ENCODE peak calls at places on chromosomes 3 and 15, in eight cellular contexts. S is uterus, P is Calu3, W is right atrium auricular region, G is fibroblast of lung, H is WTC11, K is Peyer's patch, O is heart left ventricle. F is an unnamed sample.

GRCh38 chr3:78951546-78951945 is 816.3 kb downstream of the ROBO1 start:
- DNase-seq in S (no peak), P (no peak), W (no peak), G (peak; percentile 91), H (no peak), K (no peak), O (no peak), F (no peak)

GRCh38 chr15:33963831-33964664 is 4.2 kb upstream of the CHRM5 start:
- DNase-seq in S (no peak), P (no peak), W (no peak), G (peak; percentile 56), H (no peak), K (no peak), O (no peak), F (no peak)

GRCh38 chr3:101340591-101340990 is 20.2 kb upstream of the IMPG2 start:
- DNase-seq in S (no peak), P (no peak), W (no peak), G (no peak), H (no peak), K (no peak), O (no peak), F (no peak)

GRCh38 chr15:58987036-58987435 is 427 bp upstream of the RNF111 start:
- DNase-seq in S (no peak), P (no peak), W (no peak), G (no peak), H (no peak), K (no peak), O (no peak), F (no peak)

GRCh38 chr3:172622916-172623700 is 87.8 kb downstream of the NCEH1 start:
- DNase-seq in S (peak; percentile 35), P (peak; percentile 74), W (no peak), G (peak; percentile 58), H (no peak), K (peak; percentile 70), O (no peak), F (no peak)

GRCh38 chr15:58381696-58382095 is 50.1 kb upstream of the LIPC start:
- DNase-seq in S (no peak), P (no peak), W (no peak), G (no peak), H (no peak), K (no peak), O (no peak), F (no peak)

GRCh38 chr3:52301042-52301441 is 13.4 kb downstream of the GLYCTK start:
- DNase-seq in S (no peak), P (no peak), W (no peak), G (no peak), H (no peak), K (no peak), O (no peak), F (no peak)

GRCh38 chr15:71572452-71573053 is 237.8 kb upstream of the NR2E3 start:
- DNase-seq in S (peak; percentile 40), P (peak; percentile 24), W (no peak), G (peak; percentile 23), H (peak; percentile 46), K (no peak), O (no peak), F (no peak)

GRCh38 chr3:139312959-139313358 is 30.9 kb upstream of the MRPS22 start:
- DNase-seq in S (no peak), P (no peak), W (no peak), G (no peak), H (no peak), K (no peak), O (no peak), F (no peak)

GRCh38 chr3:194270627-194271458 is 80.3 kb downstream of the CPN2 start:
- DNase-seq in S (peak; percentile 78), P (peak; percentile 71), W (peak; percentile 92), G (peak; percentile 71), H (peak; percentile 24), K (peak; percentile 61), O (peak; percentile 89), F (peak; percentile 92)

GRCh38 chr3:152574461-152575079 is 260.4 kb upstream of the P2RY1 start:
- DNase-seq in S (peak; percentile 63), P (peak; percentile 60), W (peak; percentile 69), G (peak; percentile 75), H (peak; percentile 47), K (peak; percentile 71), O (peak; percentile 51), F (no peak)

GRCh38 chr3:62119139-62119538 is 254.2 kb downstream of the FEZF2 start:
- DNase-seq in S (no peak), P (no peak), W (peak; percentile 83), G (no peak), H (no peak), K (no peak), O (no peak), F (peak; percentile 80)

GRCh38 chr15:68330911-68331310 is 53.4 kb downstream of the FEM1B start:
- DNase-seq in S (no peak), P (no peak), W (no peak), G (no peak), H (no peak), K (no peak), O (no peak), F (no peak)

GRCh38 chr15:80396094-80396493 is 8.1 kb upstream of the ARNT2 start:
- DNase-seq in S (no peak), P (no peak), W (no peak), G (no peak), H (no peak), K (no peak), O (no peak), F (no peak)

GRCh38 chr15:71424765-71425164 is 309.5 kb downstream of the THSD4 start:
- DNase-seq in S (no peak), P (no peak), W (no peak), G (peak; percentile 59), H (no peak), K (no peak), O (no peak), F (no peak)

GRCh38 chr3:162368377-162368776 is 871.8 kb downstream of the OTOL1 start:
- DNase-seq in S (no peak), P (no peak), W (no peak), G (peak; percentile 55), H (no peak), K (no peak), O (no peak), F (no peak)

GRCh38 chr3:24401811-24402185 is 92.9 kb downstream of the THRB start:
- DNase-seq in S (no peak), P (no peak), W (no peak), G (no peak), H (no peak), K (peak; percentile 47), O (no peak), F (no peak)

GRCh38 chr3:179410317-179410716 is 41.0 kb downstream of the GNB4 start:
- DNase-seq in S (no peak), P (no peak), W (no peak), G (no peak), H (no peak), K (no peak), O (no peak), F (no peak)
- TF ChIP-seq CTCF in S (no peak), P (no peak), W (no peak), G (no peak), H (no peak), K (no peak), O (no peak), F (no peak)

DNA sequence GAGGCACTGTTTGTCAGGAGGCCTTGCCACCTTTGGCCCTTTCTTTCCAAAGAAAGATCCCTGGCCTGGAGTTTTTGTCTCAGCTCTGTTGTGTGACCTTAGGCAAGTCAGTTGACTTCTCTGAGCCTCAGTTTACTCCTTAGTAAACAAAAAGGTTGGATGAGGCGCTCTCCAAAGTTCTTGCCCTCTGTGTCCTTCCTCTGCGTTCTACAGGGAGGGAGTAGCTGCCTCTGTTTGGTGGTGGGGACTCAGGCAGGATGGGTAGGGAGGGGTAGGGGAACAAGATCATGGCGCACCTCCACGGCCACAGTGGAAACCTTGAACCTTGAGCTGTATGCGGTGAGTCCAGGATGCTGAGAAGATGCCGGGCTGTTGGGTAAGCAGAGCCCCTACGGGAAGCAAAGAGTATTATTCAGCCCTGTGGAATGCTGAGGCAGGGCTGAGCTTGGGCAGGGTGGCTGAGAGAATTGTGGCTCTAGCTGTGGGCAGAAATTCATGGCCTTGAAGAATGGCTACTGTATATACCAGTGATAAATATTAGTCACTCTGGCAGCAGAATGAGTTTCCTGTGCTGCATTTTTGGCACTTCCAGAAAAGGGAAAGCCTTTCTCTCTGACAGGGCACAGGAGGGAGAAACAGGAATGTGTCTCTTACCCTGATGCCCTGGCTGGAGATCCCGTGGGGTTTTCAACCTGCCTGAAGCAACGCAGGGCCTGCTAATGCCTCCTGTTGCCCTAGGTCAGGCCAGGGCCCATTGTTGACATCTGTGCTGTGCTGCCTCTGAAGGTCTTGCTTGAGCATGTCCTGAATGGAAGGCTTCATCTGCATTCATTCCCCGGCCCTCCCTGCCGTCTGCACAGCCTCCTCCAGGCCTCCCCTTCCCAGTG is 39.9 kb downstream of the SMAD3 start:
- DNase-seq in S (peak; percentile 69), P (peak; percentile 88), W (peak; percentile 84), G (peak; percentile 98), H (no peak), K (peak; percentile 81), O (no peak), F (peak; percentile 90)
- TF ChIP-seq CTCF in S (peak; percentile 21), P (no peak), W (no peak), G (no peak), H (no peak), K (no peak), O (no peak), F (no peak)

DNA sequence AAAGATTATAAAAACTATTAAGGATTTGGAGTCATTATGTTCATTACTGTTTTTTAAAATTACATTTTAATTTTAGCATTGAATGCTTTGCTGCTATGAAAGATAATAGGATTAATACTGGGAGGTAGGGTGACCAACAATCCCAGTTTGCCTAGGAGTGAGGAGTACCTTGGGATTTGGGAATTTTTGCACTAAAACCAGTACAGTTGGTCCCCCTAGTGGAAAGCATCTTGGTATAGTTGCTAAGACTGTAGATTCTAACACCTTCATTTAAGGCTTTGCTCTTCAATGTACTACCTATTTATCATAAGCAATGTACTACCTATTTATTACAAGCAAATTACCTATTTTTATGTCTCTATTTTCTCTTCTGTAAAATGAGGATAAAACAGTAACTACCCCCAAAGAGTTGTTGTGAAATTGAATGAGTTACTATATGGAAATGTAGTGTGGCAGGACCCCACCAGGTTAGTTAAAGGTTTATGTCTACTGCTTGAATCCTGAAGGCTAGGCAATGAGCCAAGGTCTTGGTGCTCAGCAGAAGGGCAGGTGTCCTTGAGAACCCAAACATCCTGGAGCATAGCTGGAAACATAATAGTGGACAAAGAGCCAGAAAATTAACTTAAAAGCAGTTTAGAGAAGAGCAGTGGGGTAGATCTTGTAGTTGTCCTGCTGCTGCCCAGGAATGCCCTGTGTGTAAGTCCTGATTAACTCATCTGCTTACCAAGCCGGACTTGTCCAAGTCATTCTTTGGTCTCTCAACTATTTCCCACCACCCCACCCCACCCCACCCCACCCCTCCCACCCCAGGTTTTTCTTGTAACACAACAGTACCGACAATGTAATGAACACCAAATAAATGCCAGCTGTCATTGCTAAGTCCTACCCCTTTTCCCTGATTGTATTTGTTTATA is 49.2 kb upstream of the NMD3 start:
- DNase-seq in S (no peak), P (no peak), W (no peak), G (peak; percentile 25), H (no peak), K (no peak), O (no peak), F (no peak)
- TF ChIP-seq CTCF in S (peak; percentile 10), P (peak; percentile 28), W (peak; percentile 38), G (peak; percentile 18), H (peak; percentile 10), K (no peak), O (no peak), F (no peak)

DNA sequence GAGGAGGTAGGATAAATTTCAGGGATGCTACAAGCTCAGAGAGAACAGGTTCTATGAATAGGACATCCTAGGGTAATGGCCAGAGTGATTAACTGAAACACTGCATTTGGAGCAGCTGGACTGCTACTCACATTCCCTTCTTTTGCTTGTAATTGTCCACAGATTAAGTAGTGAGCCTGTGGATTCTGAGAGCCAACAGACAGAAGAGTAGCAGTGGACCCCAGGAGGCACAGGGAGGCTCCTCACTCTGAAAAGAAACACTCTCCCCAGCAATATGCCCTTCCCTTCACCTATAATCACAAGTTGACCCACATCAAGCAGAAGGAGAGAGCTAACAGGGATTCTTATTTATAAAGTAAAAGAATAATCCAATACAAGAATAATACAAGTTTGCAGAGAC is 10.6 kb upstream of the RFX7 start:
- DNase-seq in S (no peak), P (no peak), W (no peak), G (no peak), H (no peak), K (no peak), O (no peak), F (no peak)
- TF ChIP-seq CTCF in S (no peak), P (no peak), W (no peak), G (no peak), H (no peak), K (no peak), O (no peak), F (no peak)